ENCODE peak calls at places on chromosome 15, in nine cellular contexts. One of them, this sample, is unnamed.
A peak's percentile ranks its signal among the peaks of the same experiment; 100 is the strongest.

GRCh38 chr15:39579487-39580116 is 1.3 kb upstream of the THBS1 start:
- ATAC-seq in heart right ventricle: peak; percentile 69
- ATAC-seq in pancreas: peak; percentile 34
- ATAC-seq in right cardiac atrium: peak; percentile 67
- ATAC-seq in naive thymus-derived CD4-positive, alpha-beta T cell: no peak
- ATAC-seq in thoracic aorta: no peak
- ATAC-seq in A549: peak; percentile 73
- ATAC-seq in upper lobe of left lung: peak; percentile 58
- ATAC-seq in heart left ventricle: peak; percentile 86
- ATAC-seq in this sample: peak; percentile 55

GRCh38 chr15:95840004-95840403 is 490.5 kb upstream of the NR2F2 start:
- ATAC-seq in heart right ventricle: peak; percentile 53
- ATAC-seq in pancreas: peak; percentile 44
- ATAC-seq in right cardiac atrium: peak; percentile 68
- ATAC-seq in naive thymus-derived CD4-positive, alpha-beta T cell: no peak
- ATAC-seq in thoracic aorta: peak; percentile 96
- ATAC-seq in A549: no peak
- ATAC-seq in upper lobe of left lung: peak; percentile 45
- ATAC-seq in heart left ventricle: peak; percentile 61
- ATAC-seq in this sample: peak; percentile 82

GRCh38 chr15:60774829-60775228 is 295.9 kb upstream of the ICE2 start:
- ATAC-seq in heart right ventricle: no peak
- ATAC-seq in pancreas: no peak
- ATAC-seq in right cardiac atrium: no peak
- ATAC-seq in naive thymus-derived CD4-positive, alpha-beta T cell: no peak
- ATAC-seq in thoracic aorta: no peak
- ATAC-seq in A549: no peak
- ATAC-seq in upper lobe of left lung: no peak
- ATAC-seq in heart left ventricle: no peak
- ATAC-seq in this sample: no peak

GRCh38 chr15:89662893-89663673 is 7.8 kb upstream of the KIF7 start:
- ATAC-seq in heart right ventricle: peak; percentile 71
- ATAC-seq in pancreas: peak; percentile 67
- ATAC-seq in right cardiac atrium: peak; percentile 92
- ATAC-seq in naive thymus-derived CD4-positive, alpha-beta T cell: no peak
- ATAC-seq in thoracic aorta: peak; percentile 36
- ATAC-seq in A549: no peak
- ATAC-seq in upper lobe of left lung: peak; percentile 90
- ATAC-seq in heart left ventricle: peak; percentile 82
- ATAC-seq in this sample: peak; percentile 82

GRCh38 chr15:81032818-81033217 is 32.1 kb downstream of the TLNRD1 start:
- ATAC-seq in heart right ventricle: no peak
- ATAC-seq in pancreas: peak; percentile 88
- ATAC-seq in right cardiac atrium: no peak
- ATAC-seq in naive thymus-derived CD4-positive, alpha-beta T cell: no peak
- ATAC-seq in thoracic aorta: no peak
- ATAC-seq in A549: no peak
- ATAC-seq in upper lobe of left lung: no peak
- ATAC-seq in heart left ventricle: no peak
- ATAC-seq in this sample: no peak

GRCh38 chr15:36883705-36884355 is 216.5 kb downstream of the MEIS2 start:
- ATAC-seq in heart right ventricle: peak; percentile 93
- ATAC-seq in pancreas: peak; percentile 92
- ATAC-seq in right cardiac atrium: peak; percentile 89
- ATAC-seq in naive thymus-derived CD4-positive, alpha-beta T cell: no peak
- ATAC-seq in thoracic aorta: no peak
- ATAC-seq in A549: peak; percentile 98
- ATAC-seq in upper lobe of left lung: peak; percentile 91
- ATAC-seq in heart left ventricle: peak; percentile 91
- ATAC-seq in this sample: peak; percentile 84

GRCh38 chr15:98845138-98845884 is 162.3 kb downstream of the PGPEP1L start:
- ATAC-seq in heart right ventricle: no peak
- ATAC-seq in pancreas: no peak
- ATAC-seq in right cardiac atrium: no peak
- ATAC-seq in naive thymus-derived CD4-positive, alpha-beta T cell: no peak
- ATAC-seq in thoracic aorta: no peak
- ATAC-seq in A549: peak; percentile 52
- ATAC-seq in upper lobe of left lung: no peak
- ATAC-seq in heart left ventricle: peak; percentile 15
- ATAC-seq in this sample: no peak

GRCh38 chr15:36468746-36469145 is 110.7 kb upstream of the CDIN1 start:
- ATAC-seq in heart right ventricle: peak; percentile 50
- ATAC-seq in pancreas: no peak
- ATAC-seq in right cardiac atrium: no peak
- ATAC-seq in naive thymus-derived CD4-positive, alpha-beta T cell: no peak
- ATAC-seq in thoracic aorta: no peak
- ATAC-seq in A549: no peak
- ATAC-seq in upper lobe of left lung: no peak
- ATAC-seq in heart left ventricle: no peak
- ATAC-seq in this sample: peak; percentile 85

GRCh38 chr15:35496585-35496984 is 49.4 kb downstream of the DPH6 start:
- ATAC-seq in heart right ventricle: no peak
- ATAC-seq in pancreas: no peak
- ATAC-seq in right cardiac atrium: no peak
- ATAC-seq in naive thymus-derived CD4-positive, alpha-beta T cell: no peak
- ATAC-seq in thoracic aorta: no peak
- ATAC-seq in A549: no peak
- ATAC-seq in upper lobe of left lung: no peak
- ATAC-seq in heart left ventricle: no peak
- ATAC-seq in this sample: no peak

GRCh38 chr15:41852736-41853135 is 14.1 kb downstream of the PLA2G4B start:
- ATAC-seq in heart right ventricle: no peak
- ATAC-seq in pancreas: no peak
- ATAC-seq in right cardiac atrium: peak; percentile 3
- ATAC-seq in naive thymus-derived CD4-positive, alpha-beta T cell: no peak
- ATAC-seq in thoracic aorta: no peak
- ATAC-seq in A549: peak; percentile 18
- ATAC-seq in upper lobe of left lung: no peak
- ATAC-seq in heart left ventricle: no peak
- ATAC-seq in this sample: no peak

GRCh38 chr15:52076889-52077781 is 35.4 kb downstream of the BCL2L10 start:
- ATAC-seq in heart right ventricle: no peak
- ATAC-seq in pancreas: no peak
- ATAC-seq in right cardiac atrium: no peak
- ATAC-seq in naive thymus-derived CD4-positive, alpha-beta T cell: peak; percentile 46
- ATAC-seq in thoracic aorta: no peak
- ATAC-seq in A549: peak; percentile 84
- ATAC-seq in upper lobe of left lung: peak; percentile 42
- ATAC-seq in heart left ventricle: no peak
- ATAC-seq in this sample: no peak

GRCh38 chr15:66715181-66715624 is 13.2 kb downstream of the SMAD6 start:
- ATAC-seq in heart right ventricle: no peak
- ATAC-seq in pancreas: peak; percentile 41
- ATAC-seq in right cardiac atrium: no peak
- ATAC-seq in naive thymus-derived CD4-positive, alpha-beta T cell: no peak
- ATAC-seq in thoracic aorta: no peak
- ATAC-seq in A549: no peak
- ATAC-seq in upper lobe of left lung: no peak
- ATAC-seq in heart left ventricle: no peak
- ATAC-seq in this sample: no peak

GRCh38 chr15:81710328-81710727 is 335.5 kb downstream of the MEX3B start:
- ATAC-seq in heart right ventricle: no peak
- ATAC-seq in pancreas: no peak
- ATAC-seq in right cardiac atrium: no peak
- ATAC-seq in naive thymus-derived CD4-positive, alpha-beta T cell: no peak
- ATAC-seq in thoracic aorta: no peak
- ATAC-seq in A549: no peak
- ATAC-seq in upper lobe of left lung: no peak
- ATAC-seq in heart left ventricle: no peak
- ATAC-seq in this sample: no peak

GRCh38 chr15:51356983-51357382 is 15.5 kb downstream of the GLDN start:
- ATAC-seq in heart right ventricle: no peak
- ATAC-seq in pancreas: no peak
- ATAC-seq in right cardiac atrium: no peak
- ATAC-seq in naive thymus-derived CD4-positive, alpha-beta T cell: no peak
- ATAC-seq in thoracic aorta: no peak
- ATAC-seq in A549: no peak
- ATAC-seq in upper lobe of left lung: no peak
- ATAC-seq in heart left ventricle: no peak
- ATAC-seq in this sample: no peak

GRCh38 chr15:58344164-58345070 is 87.4 kb upstream of the LIPC start:
- ATAC-seq in heart right ventricle: no peak
- ATAC-seq in pancreas: no peak
- ATAC-seq in right cardiac atrium: no peak
- ATAC-seq in naive thymus-derived CD4-positive, alpha-beta T cell: no peak
- ATAC-seq in thoracic aorta: no peak
- ATAC-seq in A549: no peak
- ATAC-seq in upper lobe of left lung: no peak
- ATAC-seq in heart left ventricle: no peak
- ATAC-seq in this sample: no peak

GRCh38 chr15:51879555-51879954 is 50.1 kb downstream of the TMOD3 start:
- ATAC-seq in heart right ventricle: no peak
- ATAC-seq in pancreas: peak; percentile 15
- ATAC-seq in right cardiac atrium: no peak
- ATAC-seq in naive thymus-derived CD4-positive, alpha-beta T cell: no peak
- ATAC-seq in thoracic aorta: no peak
- ATAC-seq in A549: no peak
- ATAC-seq in upper lobe of left lung: peak; percentile 38
- ATAC-seq in heart left ventricle: no peak
- ATAC-seq in this sample: no peak

DNA sequence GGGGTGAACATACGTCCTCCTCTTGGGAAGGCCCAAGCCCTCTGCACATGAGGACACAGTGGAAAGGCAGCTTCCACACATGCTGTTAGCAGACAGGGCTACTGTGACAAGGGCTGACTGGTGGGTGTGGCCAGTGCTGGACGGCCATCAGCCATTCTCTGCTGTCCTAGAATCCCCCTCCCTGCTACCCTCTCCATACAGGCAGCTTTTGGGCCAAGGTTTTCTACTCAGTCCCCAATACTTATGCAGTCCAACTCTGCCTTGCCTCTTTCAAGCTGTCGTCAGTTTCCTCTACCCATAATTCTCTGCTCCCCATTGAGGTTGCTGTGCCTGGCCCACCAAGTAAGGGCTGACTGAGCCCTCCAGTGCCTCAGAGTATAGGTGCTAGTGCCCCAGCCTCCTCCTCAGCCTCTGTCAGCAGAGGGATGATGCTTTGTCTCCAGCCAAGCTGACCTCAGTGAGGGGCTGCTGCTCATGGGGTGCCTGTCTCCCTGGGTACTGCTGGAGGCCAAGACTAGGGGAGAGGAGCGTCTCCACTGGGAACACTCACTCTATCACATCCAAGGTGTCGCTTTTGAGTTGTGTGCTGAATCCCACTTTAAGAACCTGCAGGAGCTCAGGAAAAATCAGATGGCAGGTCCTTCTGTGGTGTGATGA is 2.8 kb downstream of the LOXL1 start:
- ATAC-seq in heart right ventricle: no peak
- ATAC-seq in pancreas: no peak
- ATAC-seq in right cardiac atrium: no peak
- ATAC-seq in naive thymus-derived CD4-positive, alpha-beta T cell: no peak
- ATAC-seq in thoracic aorta: no peak
- ATAC-seq in A549: no peak
- ATAC-seq in upper lobe of left lung: no peak
- ATAC-seq in heart left ventricle: peak; percentile 8
- ATAC-seq in this sample: no peak
- H3K4me1 ChIP-seq in heart right ventricle: peaks cover 18% of the 10 kb centered on the region
- H3K4me1 ChIP-seq in pancreas: peaks cover 5% of the 10 kb centered on the region
- H3K4me1 ChIP-seq in right cardiac atrium: peaks cover 10% of the 10 kb centered on the region
- H3K4me1 ChIP-seq in naive thymus-derived CD4-positive, alpha-beta T cell: peaks cover 6% of the 10 kb centered on the region
- H3K4me1 ChIP-seq in thoracic aorta: peaks cover 73% of the 10 kb centered on the region
- H3K4me1 ChIP-seq in A549: peaks cover 14% of the 10 kb centered on the region
- H3K4me1 ChIP-seq in upper lobe of left lung: peaks cover 34% of the 10 kb centered on the region
- H3K4me1 ChIP-seq in heart left ventricle: peaks cover 51% of the 10 kb centered on the region
- H3K4me1 ChIP-seq in this sample: peaks cover 57% of the 10 kb centered on the region

DNA sequence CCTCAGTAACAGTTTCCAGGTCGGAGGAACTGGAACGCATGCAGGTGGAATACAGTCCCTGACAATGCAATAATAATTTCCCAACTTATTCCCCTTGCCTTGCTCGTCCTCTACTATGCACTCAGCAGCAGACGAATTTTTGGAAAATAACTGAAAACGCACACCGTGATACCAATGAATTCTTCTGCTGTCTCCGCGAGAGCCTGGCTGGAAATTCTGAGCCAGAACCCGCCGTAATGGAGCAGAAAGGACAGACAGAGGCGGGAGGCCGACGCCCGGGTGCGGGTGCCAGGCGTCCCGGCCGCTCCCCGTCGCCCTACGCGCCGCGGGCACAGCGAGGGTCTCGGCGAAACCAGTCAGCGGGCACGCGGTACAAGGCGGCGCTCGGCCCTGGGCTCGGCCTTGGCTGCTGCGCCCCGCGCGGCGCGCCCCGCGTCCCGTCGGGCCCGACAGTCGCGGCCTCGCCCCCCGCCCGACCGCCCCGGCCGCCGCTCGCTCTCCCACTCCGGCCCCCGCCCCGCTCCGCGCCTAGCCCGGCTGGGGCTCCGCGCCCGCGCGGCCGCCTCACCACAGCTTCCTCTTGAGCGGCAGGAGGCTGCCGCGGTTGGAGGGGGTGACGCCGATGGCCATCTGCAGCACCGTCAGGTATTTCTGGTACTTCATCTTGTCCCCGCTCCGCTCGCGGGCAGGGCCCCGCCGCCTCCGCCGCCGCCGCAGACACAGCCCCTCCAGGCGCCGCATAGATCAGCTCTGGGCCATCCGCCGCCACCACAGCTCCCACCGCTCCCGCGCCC is 114.5 kb upstream of the GOLGA8J start:
- ATAC-seq in heart right ventricle: no peak
- ATAC-seq in pancreas: peak; percentile 12
- ATAC-seq in right cardiac atrium: peak; percentile 21
- ATAC-seq in naive thymus-derived CD4-positive, alpha-beta T cell: no peak
- ATAC-seq in thoracic aorta: no peak
- ATAC-seq in A549: peak; percentile 74
- ATAC-seq in upper lobe of left lung: peak; percentile 42
- ATAC-seq in heart left ventricle: no peak
- ATAC-seq in this sample: peak; percentile 28
- H3K4me3 ChIP-seq in heart right ventricle: peak overlapping the region; percentile 29
- H3K4me3 ChIP-seq in pancreas: peak overlapping the region; percentile 45
- H3K4me3 ChIP-seq in right cardiac atrium: peak overlapping the region; percentile 96
- H3K4me3 ChIP-seq in naive thymus-derived CD4-positive, alpha-beta T cell: no peak overlapping the region
- H3K4me3 ChIP-seq in thoracic aorta: peak overlapping the region; percentile 57
- H3K4me3 ChIP-seq in A549: peak overlapping the region; percentile 70
- H3K4me3 ChIP-seq in upper lobe of left lung: peak overlapping the region; percentile 49
- H3K4me3 ChIP-seq in heart left ventricle: peak overlapping the region; percentile 42
- H3K4me3 ChIP-seq in this sample: no peak overlapping the region

DNA sequence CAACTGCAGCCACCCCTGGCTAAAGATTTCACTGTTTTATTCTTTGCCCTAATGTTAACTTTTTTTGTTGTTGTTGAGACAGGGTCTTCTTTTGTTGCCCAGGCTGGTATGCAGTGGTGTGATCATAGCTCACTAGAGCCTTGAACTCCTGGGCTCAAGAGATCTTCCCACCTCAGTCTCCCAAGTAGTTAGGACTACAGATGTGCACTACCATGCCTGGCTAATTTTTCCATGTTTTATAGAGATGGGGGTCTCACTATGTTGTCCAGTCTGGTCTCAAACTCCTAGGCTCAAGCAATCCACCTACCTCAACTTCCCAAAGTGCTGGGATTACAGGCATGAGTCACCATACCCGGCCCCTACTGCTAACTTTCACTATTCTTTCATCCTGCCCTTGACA is 73.4 kb downstream of the HMG20A start:
- ATAC-seq in heart right ventricle: no peak
- ATAC-seq in pancreas: no peak
- ATAC-seq in right cardiac atrium: no peak
- ATAC-seq in naive thymus-derived CD4-positive, alpha-beta T cell: no peak
- ATAC-seq in thoracic aorta: no peak
- ATAC-seq in A549: no peak
- ATAC-seq in upper lobe of left lung: no peak
- ATAC-seq in heart left ventricle: no peak
- ATAC-seq in this sample: no peak
- H3K4me1 ChIP-seq in heart right ventricle: peaks cover 27% of the 10 kb centered on the region
- H3K4me1 ChIP-seq in pancreas: peaks cover 15% of the 10 kb centered on the region
- H3K4me1 ChIP-seq in right cardiac atrium: peaks cover 21% of the 10 kb centered on the region
- H3K4me1 ChIP-seq in naive thymus-derived CD4-positive, alpha-beta T cell: peaks cover 3% of the 10 kb centered on the region
- H3K4me1 ChIP-seq in thoracic aorta: peaks cover 51% of the 10 kb centered on the region
- H3K4me1 ChIP-seq in A549: peaks cover 11% of the 10 kb centered on the region
- H3K4me1 ChIP-seq in upper lobe of left lung: peaks cover 33% of the 10 kb centered on the region
- H3K4me1 ChIP-seq in heart left ventricle: peaks cover 65% of the 10 kb centered on the region
- H3K4me1 ChIP-seq in this sample: peaks cover 31% of the 10 kb centered on the region

GRCh38 chr15:33670567-33670966 is 297.7 kb upstream of the CHRM5 start:
- ATAC-seq in heart right ventricle: no peak
- ATAC-seq in pancreas: no peak
- ATAC-seq in right cardiac atrium: no peak
- ATAC-seq in naive thymus-derived CD4-positive, alpha-beta T cell: no peak
- ATAC-seq in thoracic aorta: no peak
- ATAC-seq in A549: no peak
- ATAC-seq in upper lobe of left lung: no peak
- ATAC-seq in heart left ventricle: no peak
- ATAC-seq in this sample: no peak
- H3K4me3 ChIP-seq in heart right ventricle: no peak overlapping the region
- H3K4me3 ChIP-seq in pancreas: no peak overlapping the region
- H3K4me3 ChIP-seq in right cardiac atrium: no peak overlapping the region
- H3K4me3 ChIP-seq in naive thymus-derived CD4-positive, alpha-beta T cell: no peak overlapping the region
- H3K4me3 ChIP-seq in thoracic aorta: no peak overlapping the region
- H3K4me3 ChIP-seq in A549: no peak overlapping the region
- H3K4me3 ChIP-seq in upper lobe of left lung: no peak overlapping the region
- H3K4me3 ChIP-seq in heart left ventricle: no peak overlapping the region
- H3K4me3 ChIP-seq in this sample: no peak overlapping the region